ENCODE peak calls at places on chromosomes 7 and 10, in five cellular contexts. V is upper lobe of right lung, L is breast epithelium, J is GM12864, H is thoracic aorta. K is an unnamed sample.

GRCh38 chr10:66678521-66678920 is 247.3 kb upstream of the LRRTM3 start:
- DNase-seq in V (no peak), L (no peak), J (no peak), H (no peak), K (no peak)

GRCh38 chr10:58797356-58797755 is 284.7 kb downstream of the BICC1 start:
- DNase-seq in V (no peak), L (no peak), J (no peak), H (no peak), K (no peak)

GRCh38 chr10:29555746-29556481 is 78.9 kb downstream of the SVIL start:
- DNase-seq in V (no peak), L (no peak), J (no peak), H (no peak), K (no peak)

GRCh38 chr10:73641272-73642060 is at the start of gene MYOZ1:
- DNase-seq in V (no peak), L (no peak), J (no peak), H (no peak), K (no peak)

GRCh38 chr7:119640861-119641260 is 632.1 kb upstream of the KCND2 start:
- DNase-seq in V (no peak), L (no peak), J (no peak), H (no peak), K (no peak)

GRCh38 chr7:9200666-9201065 is 767.3 kb downstream of the NXPH1 start:
- DNase-seq in V (no peak), L (no peak), J (no peak), H (no peak), K (no peak)

GRCh38 chr7:48161407-48162125 is 9.7 kb upstream of the ABCA13 start:
- DNase-seq in V (no peak), L (no peak), J (no peak), H (no peak), K (no peak)

GRCh38 chr10:49751636-49752510 is 10.2 kb downstream of the OGDHL start:
- DNase-seq in V (no peak), L (no peak), J (no peak), H (no peak), K (no peak)

GRCh38 chr7:66296001-66296521 is 90.9 kb downstream of the TPST1 start:
- DNase-seq in V (no peak), L (no peak), J (no peak), H (no peak), K (peak; percentile 25)

GRCh38 chr7:142939226-142939910 is at the start of gene LLCFC1:
- DNase-seq in V (no peak), L (no peak), J (no peak), H (no peak), K (peak; percentile 25)

GRCh38 chr7:29921404-29922010 is 68.1 kb downstream of the SCRN1 start:
- DNase-seq in V (no peak), L (no peak), J (peak; percentile 43), H (no peak), K (peak; percentile 57)

GRCh38 chr7:29995652-29996051 is 6.1 kb upstream of the SCRN1 start:
- DNase-seq in V (no peak), L (no peak), J (no peak), H (no peak), K (no peak)

GRCh38 chr7:149021725-149022062 is 6.6 kb downstream of the PDIA4 start:
- DNase-seq in V (no peak), L (no peak), J (no peak), H (no peak), K (no peak)

GRCh38 chr7:92456241-92456640 is 9.0 kb downstream of the GATAD1 start:
- DNase-seq in V (no peak), L (no peak), J (no peak), H (no peak), K (no peak)

GRCh38 chr10:130863044-130863443 is 448.5 kb downstream of the TCERG1L start:
- DNase-seq in V (no peak), L (no peak), J (no peak), H (no peak), K (no peak)

DNA sequence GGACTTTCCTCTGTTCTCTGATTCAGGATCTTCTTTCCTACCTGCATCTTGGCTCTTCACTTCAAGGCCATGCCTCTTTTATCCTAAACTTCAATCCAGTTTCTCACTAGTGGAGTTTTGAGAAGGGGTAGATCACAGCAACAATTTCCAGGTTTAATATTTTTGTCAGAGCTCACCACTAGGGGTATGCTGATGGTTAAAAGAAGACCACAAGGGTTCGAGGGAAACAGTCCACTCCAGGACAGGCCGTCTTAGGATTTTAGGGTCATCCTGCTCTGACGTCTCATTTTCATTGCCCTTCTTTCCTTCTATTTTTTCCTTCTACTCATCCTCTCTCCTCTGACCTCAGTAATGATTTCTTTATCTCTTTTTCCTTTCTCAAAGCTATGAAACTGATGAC is 11.3 kb downstream of the STAG3 start:
- DNase-seq in V (no peak), L (no peak), J (no peak), H (no peak), K (no peak)
- TF ChIP-seq CTCF in V (no peak), L (no peak), J (peak; percentile 34), H (no peak), K (no peak)

GRCh38 chr7:27134392-27134791 is 3.8 kb upstream of the HOXA4 start:
- DNase-seq in V (no peak), L (no peak), J (no peak), H (no peak), K (no peak)

GRCh38 chr7:27131390-27131819 is 848 bp upstream of the HOXA4 start:
- DNase-seq in V (no peak), L (no peak), J (no peak), H (no peak), K (no peak)

GRCh38 chr7:27132978-27133377 is 2.4 kb upstream of the HOXA4 start:
- DNase-seq in V (no peak), L (no peak), J (no peak), H (no peak), K (no peak)

GRCh38 chr7:27132214-27132613 is 1.7 kb upstream of the HOXA4 start:
- DNase-seq in V (no peak), L (no peak), J (no peak), H (no peak), K (no peak)

DNA sequence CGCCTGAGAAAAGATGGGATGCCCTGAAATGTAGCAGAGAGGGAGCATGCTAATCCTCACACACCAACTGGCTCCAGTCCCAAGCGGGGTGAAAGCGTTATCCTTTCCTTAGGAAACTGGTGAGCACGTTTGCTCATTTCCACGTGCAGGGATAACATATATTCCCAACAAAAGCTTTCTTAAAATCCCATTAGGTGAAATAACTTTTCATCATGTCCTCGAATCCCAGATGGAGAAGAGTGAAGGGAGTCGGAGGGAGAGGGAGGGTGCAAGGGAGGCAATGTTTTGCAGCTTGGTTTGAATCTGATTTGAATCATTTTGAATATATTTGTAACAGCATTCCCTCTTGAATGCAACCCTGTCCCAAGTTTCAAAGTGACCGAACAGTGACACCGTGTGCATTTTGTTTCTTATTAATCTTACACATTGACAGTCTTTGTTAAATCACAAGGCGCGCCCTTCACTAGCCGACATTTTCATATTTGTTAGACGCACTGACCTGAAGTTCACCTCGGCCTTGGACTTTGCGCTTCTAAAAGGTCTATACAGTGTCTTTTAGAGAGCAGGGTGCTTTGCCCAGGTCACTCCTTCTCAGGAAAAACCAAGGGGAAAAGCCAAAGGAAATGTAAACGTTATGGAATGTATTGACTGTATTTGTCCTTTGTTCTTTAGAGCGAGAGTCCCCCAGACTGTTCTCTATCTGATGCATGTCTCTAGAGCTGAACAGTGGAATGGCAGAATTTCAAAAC is 3.0 kb upstream of the HOXA4 start:
- DNase-seq in V (no peak), L (no peak), J (no peak), H (no peak), K (no peak)
- TF ChIP-seq CTCF in V (no peak), L (no peak), J (no peak), H (no peak), K (no peak)

GRCh38 chr10:89369142-89370105 is 8.4 kb upstream of the IFIT1B start:
- DNase-seq in V (no peak), L (no peak), J (no peak), H (no peak), K (peak; percentile 46)
- TF ChIP-seq CTCF in V (peak; percentile 55), L (no peak), J (peak; percentile 51), H (no peak), K (no peak)

GRCh38 chr7:94657771-94658693 is 2.1 kb upstream of the SGCE start:
- DNase-seq in V (peak; percentile 97), L (peak; percentile 94), J (peak; percentile 85), H (peak; percentile 79), K (peak; percentile 85)
- TF ChIP-seq CTCF in V (no peak), L (no peak), J (no peak), H (no peak), K (no peak)

GRCh38 chr10:92506336-92506735 is 67.6 kb downstream of the IDE start:
- DNase-seq in V (no peak), L (no peak), J (no peak), H (no peak), K (no peak)

GRCh38 chr10:92508866-92509265 is 65.0 kb downstream of the IDE start:
- DNase-seq in V (no peak), L (no peak), J (no peak), H (no peak), K (no peak)

GRCh38 chr10:92502296-92502695 is 71.6 kb downstream of the IDE start:
- DNase-seq in V (no peak), L (no peak), J (no peak), H (no peak), K (no peak)

DNA sequence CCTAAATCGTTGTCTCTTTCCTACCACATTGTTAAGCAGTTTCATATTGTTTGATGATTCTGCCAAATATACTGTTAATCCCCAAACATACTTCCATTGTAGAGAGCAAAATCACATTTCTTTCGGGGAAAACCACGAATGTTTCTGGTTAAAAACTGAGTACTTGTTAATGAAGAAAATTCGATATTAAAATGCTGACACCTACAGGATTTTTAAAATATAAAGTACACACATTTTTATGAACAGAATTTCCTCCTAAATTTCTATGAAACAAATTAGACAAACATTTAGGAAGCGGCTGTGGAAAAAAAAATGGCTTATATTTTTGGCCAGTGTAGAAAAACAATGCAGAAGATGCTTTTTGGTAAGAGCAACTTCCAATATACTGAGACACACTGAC is 68.8 kb downstream of the IDE start:
- DNase-seq in V (no peak), L (no peak), J (no peak), H (no peak), K (no peak)
- TF ChIP-seq CTCF in V (no peak), L (no peak), J (no peak), H (no peak), K (no peak)

DNA sequence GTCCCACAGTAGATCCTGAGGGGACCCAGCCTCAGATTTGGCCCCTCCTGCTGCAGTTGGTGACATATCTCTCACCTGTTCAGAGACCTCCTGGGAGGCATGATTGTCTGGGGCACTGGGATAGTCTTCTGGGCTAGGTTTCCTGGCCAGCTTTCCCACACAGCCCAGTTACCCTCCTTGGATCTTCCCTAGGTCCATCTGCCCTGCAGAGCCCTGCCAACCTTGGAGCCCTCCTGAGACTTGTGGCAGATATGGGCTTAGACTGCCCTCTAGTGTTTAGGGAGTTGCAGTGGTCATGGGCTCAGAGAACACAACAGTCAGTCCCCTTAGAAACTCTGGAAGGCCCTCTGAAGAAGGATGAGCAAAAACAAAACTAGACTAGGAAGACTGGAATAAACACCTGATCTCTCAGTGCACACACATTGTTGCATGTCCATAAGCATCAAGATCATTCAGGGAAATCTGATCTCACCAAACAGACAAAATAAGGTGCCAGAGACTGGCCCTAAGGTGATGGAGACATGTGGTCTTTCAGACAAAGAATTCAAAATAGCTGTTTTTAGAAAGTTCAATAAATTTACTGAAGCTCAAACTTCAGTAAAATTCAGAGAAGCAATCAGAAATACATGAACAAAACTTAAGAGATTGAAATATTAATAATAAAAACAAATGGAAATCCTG is 324.6 kb downstream of the ATRNL1 start:
- DNase-seq in V (no peak), L (no peak), J (peak; percentile 19), H (no peak), K (peak; percentile 56)
- TF ChIP-seq CTCF in V (peak; percentile 44), L (no peak), J (peak; percentile 90), H (no peak), K (peak; percentile 41)

K was measured in GM20000.